ENCODE peak calls at places on chromosomes 13 and 19, in seven cellular contexts. N is esophagus squamous epithelium, J is AG09309, H is NB4, M is progenitor cell of endocrine pancreas, B is astrocyte of the spinal cord, V is AG09319. W is an unnamed sample.

GRCh38 chr13:30870049-30870884 is 35.8 kb upstream of the MEDAG start:
- DNase-seq in M (no peak), J (peak), H (peak), B (peak), V (peak), N (no peak), W (peak)

GRCh38 chr19:33254245-33254824 is 28.7 kb upstream of the SLC7A10 start:
- DNase-seq in V (no peak), N (no peak), M (no peak), B (no peak), H (peak), J (no peak), W (no peak)

GRCh38 chr19:27775395-27775794 is 1437.6 kb downstream of the UQCRFS1 start:
- DNase-seq in H (peak), B (no peak), N (no peak), J (no peak), V (no peak), M (no peak), W (no peak)

GRCh38 chr19:54354761-54355160 is 10.0 kb downstream of the LAIR1 start:
- DNase-seq in V (no peak), N (no peak), M (no peak), J (no peak), H (no peak), B (no peak), W (no peak)

GRCh38 chr13:26785845-26786630 is 25.5 kb upstream of the GPR12 start:
- DNase-seq in J (no peak), H (peak), M (no peak), N (no peak), B (no peak), V (no peak), W (no peak)

GRCh38 chr13:95540848-95541247 is 11.7 kb upstream of the CLDN10 start:
- DNase-seq in B (no peak), N (no peak), V (no peak), J (no peak), M (no peak), H (no peak), W (no peak)

GRCh38 chr13:30739646-30740642 is 4.6 kb downstream of the ALOX5AP start:
- DNase-seq in B (peak), N (no peak), J (peak), H (peak), M (no peak), V (no peak), W (peak)

GRCh38 chr19:10068205-10068604 is 17.9 kb upstream of the SHFL start:
- DNase-seq in V (no peak), H (peak), B (no peak), J (no peak), M (no peak), N (no peak), W (no peak)

GRCh38 chr13:110497003-110497402 is 64.5 kb downstream of the RAB20 start:
- DNase-seq in N (no peak), J (no peak), B (no peak), V (no peak), M (no peak), H (no peak), W (no peak)
- TF ChIP-seq CTCF in N (no peak), J (no peak), B (no peak), V (no peak), M (no peak), H (no peak), W (no peak)

GRCh38 chr13:75537401-75538365 is at the start of gene COMMD6:
- DNase-seq in M (peak), B (peak), V (peak), H (peak), N (peak), J (peak), W (peak)
- TF ChIP-seq CTCF in M (no peak), B (peak), V (peak), H (peak), N (peak), J (peak), W (peak)

GRCh38 chr19:16328824-16329482 is 4.3 kb downstream of the KLF2 start:
- DNase-seq in V (no peak), B (peak), H (peak), M (no peak), N (no peak), J (no peak), W (no peak)
- TF ChIP-seq CTCF in V (no peak), B (peak), H (no peak), M (no peak), N (no peak), J (peak), W (no peak)

GRCh38 chr13:51286135-51287002 is 53.1 kb upstream of the SERPINE3 start:
- DNase-seq in N (no peak), M (peak), J (no peak), V (peak), B (peak), H (peak), W (peak)
- TF ChIP-seq CTCF in N (peak), M (peak), J (peak), V (no peak), B (peak), H (peak), W (peak)

DNA sequence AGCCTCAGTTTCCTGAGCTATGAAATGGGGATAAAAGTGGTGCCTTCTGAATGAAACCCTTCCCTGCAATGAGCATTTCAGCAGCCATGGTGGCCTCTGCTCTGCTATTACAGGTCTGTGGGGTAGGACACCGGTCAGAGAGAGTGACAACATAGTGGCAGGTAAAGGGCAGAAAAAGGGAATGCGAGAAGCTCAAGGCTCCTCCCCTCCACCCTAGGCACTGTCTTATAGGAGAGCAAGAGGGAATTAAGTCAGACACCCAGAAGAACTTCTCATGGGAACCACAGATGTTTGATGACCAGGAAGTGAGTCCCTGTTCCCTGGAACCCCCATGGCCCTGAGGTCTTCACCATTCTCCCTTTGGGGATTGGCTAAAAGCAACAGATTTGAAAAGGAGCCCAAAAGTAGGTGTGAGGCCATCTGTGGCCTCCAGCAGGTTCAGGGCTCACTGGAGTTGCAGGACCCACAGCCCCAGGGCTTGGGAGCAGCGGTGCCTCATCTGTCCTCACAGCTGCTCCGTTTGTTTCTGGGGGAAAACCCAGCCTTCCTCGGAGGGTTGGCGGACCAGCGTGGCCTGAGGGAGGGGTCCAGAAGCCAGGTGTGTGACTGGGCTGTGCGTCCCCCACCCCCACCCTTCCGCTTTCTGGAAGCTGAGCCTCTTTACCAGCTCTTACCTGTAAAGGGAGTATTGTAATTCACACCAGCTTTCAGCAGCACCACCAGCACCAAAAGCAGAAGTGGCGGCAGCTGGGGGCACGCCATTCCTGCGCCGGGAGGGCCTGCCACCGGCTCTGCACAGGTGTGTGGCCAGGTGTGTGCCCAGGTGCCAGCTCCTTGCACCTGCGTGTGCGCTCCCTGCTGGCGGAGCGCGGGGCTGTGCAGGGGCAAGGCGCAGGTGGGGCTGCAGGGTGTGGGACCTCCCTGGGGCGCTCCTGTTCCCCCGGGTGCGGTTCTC is 19.4 kb downstream of the IQCN start:
- DNase-seq in H (no peak), N (no peak), J (no peak), M (no peak), V (no peak), B (no peak), W (peak)
- TF ChIP-seq CTCF in H (no peak), N (peak), J (no peak), M (peak), V (no peak), B (no peak), W (peak)

DNA sequence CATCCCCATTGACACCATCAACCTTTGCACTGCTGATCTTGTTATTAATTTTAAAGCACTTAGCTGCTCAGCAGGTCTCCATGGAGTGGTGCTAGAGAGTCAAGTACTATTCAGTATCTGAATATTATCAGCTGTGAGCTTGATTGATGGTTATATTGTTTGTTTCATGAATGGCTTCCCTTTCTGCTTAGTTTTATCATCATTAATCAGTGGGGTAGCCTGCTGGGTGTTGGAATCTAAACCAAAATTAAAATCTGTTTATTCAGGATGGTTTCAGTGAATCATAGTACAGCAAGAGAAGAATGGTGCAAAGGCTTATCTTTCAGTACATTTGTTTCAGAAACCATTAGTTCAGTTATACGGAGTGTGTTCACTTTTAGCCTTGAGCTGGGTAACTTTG is 42.5 kb upstream of the SCEL start:
- DNase-seq in J (no peak), V (no peak), B (peak), H (peak), M (no peak), N (no peak), W (peak)
- TF ChIP-seq CTCF in J (peak), V (peak), B (peak), H (peak), M (peak), N (peak), W (peak)

GRCh38 chr13:66693656-66694055 is 536.5 kb downstream of the PCDH9 start:
- DNase-seq in M (no peak), J (no peak), N (no peak), H (no peak), B (no peak), V (no peak), W (no peak)

GRCh38 chr13:66689628-66690027 is 540.5 kb downstream of the PCDH9 start:
- DNase-seq in J (no peak), V (no peak), M (no peak), B (peak), N (no peak), H (no peak), W (no peak)

GRCh38 chr13:66691149-66691548 is 539.0 kb downstream of the PCDH9 start:
- DNase-seq in M (no peak), J (no peak), V (no peak), H (no peak), N (no peak), B (no peak), W (no peak)

GRCh38 chr13:66689037-66689619 is 541.0 kb downstream of the PCDH9 start:
- DNase-seq in J (no peak), B (peak), M (no peak), N (no peak), V (no peak), H (no peak), W (no peak)
- TF ChIP-seq CTCF in J (peak), B (peak), M (peak), N (no peak), V (peak), H (no peak), W (no peak)